ENCODE peak calls at places on chromosomes 13 and 19, in five cellular contexts. One of them, this sample, is unnamed.

GRCh38 chr13:47555235-47555634 is 445.8 kb downstream of the SUCLA2 start:
- DNase-seq in HFF-Myc: no peak
- DNase-seq in osteoblast: no peak
- DNase-seq in osteocyte: no peak
- DNase-seq in D721Med: no peak
- DNase-seq in this sample: no peak

GRCh38 chr13:111877906-111878305 is 189.0 kb upstream of the SOX1 start:
- DNase-seq in HFF-Myc: no peak
- DNase-seq in D721Med: no peak
- DNase-seq in osteocyte: no peak
- DNase-seq in osteoblast: no peak
- DNase-seq in this sample: no peak

GRCh38 chr19:48452656-48453480 is 2.5 kb upstream of the KCNJ14 start:
- DNase-seq in osteocyte: no peak
- DNase-seq in HFF-Myc: no peak
- DNase-seq in osteoblast: peak; percentile 64
- DNase-seq in D721Med: no peak
- DNase-seq in this sample: no peak

GRCh38 chr19:46603195-46603637 is 2.1 kb downstream of the CALM3 start:
- DNase-seq in osteoblast: peak; percentile 68
- DNase-seq in D721Med: no peak
- DNase-seq in osteocyte: no peak
- DNase-seq in HFF-Myc: no peak
- DNase-seq in this sample: no peak

GRCh38 chr19:3368848-3369336 is 2.5 kb downstream of the NFIC start:
- DNase-seq in osteocyte: no peak
- DNase-seq in D721Med: no peak
- DNase-seq in osteoblast: peak; percentile 86
- DNase-seq in HFF-Myc: no peak
- DNase-seq in this sample: no peak

GRCh38 chr13:42906257-42906656 is 85.8 kb downstream of the EPSTI1 start:
- DNase-seq in HFF-Myc: no peak
- DNase-seq in osteoblast: no peak
- DNase-seq in D721Med: no peak
- DNase-seq in osteocyte: no peak
- DNase-seq in this sample: no peak

GRCh38 chr13:87661471-87661870 is 9.7 kb upstream of the SLITRK5 start:
- DNase-seq in D721Med: no peak
- DNase-seq in HFF-Myc: no peak
- DNase-seq in osteocyte: no peak
- DNase-seq in osteoblast: no peak
- DNase-seq in this sample: no peak

GRCh38 chr13:112348642-112349345 is 27.4 kb upstream of the SPACA7 start:
- DNase-seq in osteoblast: no peak
- DNase-seq in D721Med: no peak
- DNase-seq in osteocyte: peak; percentile 79
- DNase-seq in HFF-Myc: no peak
- DNase-seq in this sample: no peak

GRCh38 chr13:73428706-73429105 is 369.9 kb downstream of the KLF5 start:
- DNase-seq in D721Med: no peak
- DNase-seq in osteoblast: no peak
- DNase-seq in HFF-Myc: no peak
- DNase-seq in osteocyte: no peak
- DNase-seq in this sample: no peak
- TF ChIP-seq CTCF in D721Med: no peak
- TF ChIP-seq CTCF in osteoblast: no peak
- TF ChIP-seq CTCF in HFF-Myc: no peak
- TF ChIP-seq CTCF in osteocyte: no peak
- TF ChIP-seq CTCF in this sample: no peak

GRCh38 chr13:27375686-27376326 is 48.6 kb upstream of the GTF3A start:
- DNase-seq in osteocyte: no peak
- DNase-seq in osteoblast: peak; percentile 85
- DNase-seq in D721Med: peak; percentile 42
- DNase-seq in HFF-Myc: peak; percentile 50
- DNase-seq in this sample: no peak

GRCh38 chr13:27379126-27379525 is 45.3 kb upstream of the GTF3A start:
- DNase-seq in D721Med: no peak
- DNase-seq in HFF-Myc: no peak
- DNase-seq in osteocyte: no peak
- DNase-seq in osteoblast: no peak
- DNase-seq in this sample: no peak

GRCh38 chr13:27381601-27382000 is 42.8 kb upstream of the GTF3A start:
- DNase-seq in D721Med: no peak
- DNase-seq in osteocyte: no peak
- DNase-seq in osteoblast: no peak
- DNase-seq in HFF-Myc: no peak
- DNase-seq in this sample: no peak

GRCh38 chr13:27383104-27383921 is 41.1 kb upstream of the GTF3A start:
- DNase-seq in HFF-Myc: no peak
- DNase-seq in osteocyte: no peak
- DNase-seq in D721Med: no peak
- DNase-seq in osteoblast: no peak
- DNase-seq in this sample: no peak

DNA sequence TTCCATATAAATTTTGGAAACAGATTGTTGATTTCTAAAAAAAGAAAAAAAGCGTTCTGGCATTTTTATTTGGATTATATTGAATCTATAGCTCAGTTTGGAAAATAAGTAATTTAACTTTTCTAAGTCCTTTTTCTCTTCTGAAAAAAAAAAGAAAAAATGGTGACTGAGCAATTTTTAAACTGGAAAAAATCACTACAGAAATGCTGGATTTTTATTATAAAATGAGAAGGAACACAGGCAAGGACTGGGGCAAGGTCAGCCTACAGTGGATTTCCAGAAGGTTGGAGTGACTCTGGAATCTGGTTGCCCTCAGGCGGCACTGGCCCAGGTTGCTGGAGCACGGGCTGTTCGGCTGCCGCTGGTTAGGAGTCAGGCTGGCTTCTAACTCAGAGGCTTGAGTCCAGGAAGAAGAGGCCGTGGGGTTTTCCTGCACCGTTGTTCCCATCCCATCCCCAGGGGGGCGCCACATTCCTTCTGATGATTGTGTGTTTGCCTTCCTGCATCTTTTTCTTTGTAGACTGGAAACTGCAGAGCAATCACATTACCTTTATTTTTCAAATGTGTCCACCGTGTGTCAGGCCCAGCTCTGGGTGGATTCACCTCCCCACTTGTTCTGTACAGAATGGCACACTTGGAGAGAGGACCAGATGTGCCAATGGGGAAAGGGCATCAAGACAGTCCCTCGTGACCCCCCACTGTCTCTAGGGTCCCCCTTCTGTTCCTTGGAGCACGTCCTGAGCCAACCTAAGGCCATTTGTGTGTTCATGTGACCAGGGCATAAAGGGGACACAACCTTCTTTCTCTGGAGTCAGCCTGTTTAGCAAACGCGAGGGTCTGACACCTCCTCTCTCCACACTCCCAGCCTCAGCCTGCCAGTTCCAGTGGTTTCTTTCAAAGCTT is 44.5 kb upstream of the GTF3A start:
- DNase-seq in osteoblast: peak; percentile 86
- DNase-seq in HFF-Myc: no peak
- DNase-seq in D721Med: peak; percentile 48
- DNase-seq in osteocyte: no peak
- DNase-seq in this sample: no peak
- TF ChIP-seq CTCF in osteoblast: peak; percentile 75
- TF ChIP-seq CTCF in HFF-Myc: peak; percentile 69
- TF ChIP-seq CTCF in D721Med: peak; percentile 41
- TF ChIP-seq CTCF in osteocyte: peak; percentile 59
- TF ChIP-seq CTCF in this sample: peak; percentile 56

GRCh38 chr19:8069116-8069973 is 16.8 kb downstream of the CCL25 start:
- DNase-seq in D721Med: no peak
- DNase-seq in osteoblast: peak; percentile 36
- DNase-seq in osteocyte: no peak
- DNase-seq in HFF-Myc: peak; percentile 7
- DNase-seq in this sample: no peak
- TF ChIP-seq CTCF in D721Med: peak; percentile 30
- TF ChIP-seq CTCF in osteoblast: peak; percentile 30
- TF ChIP-seq CTCF in osteocyte: peak; percentile 49
- TF ChIP-seq CTCF in HFF-Myc: peak; percentile 80
- TF ChIP-seq CTCF in this sample: peak; percentile 35

DNA sequence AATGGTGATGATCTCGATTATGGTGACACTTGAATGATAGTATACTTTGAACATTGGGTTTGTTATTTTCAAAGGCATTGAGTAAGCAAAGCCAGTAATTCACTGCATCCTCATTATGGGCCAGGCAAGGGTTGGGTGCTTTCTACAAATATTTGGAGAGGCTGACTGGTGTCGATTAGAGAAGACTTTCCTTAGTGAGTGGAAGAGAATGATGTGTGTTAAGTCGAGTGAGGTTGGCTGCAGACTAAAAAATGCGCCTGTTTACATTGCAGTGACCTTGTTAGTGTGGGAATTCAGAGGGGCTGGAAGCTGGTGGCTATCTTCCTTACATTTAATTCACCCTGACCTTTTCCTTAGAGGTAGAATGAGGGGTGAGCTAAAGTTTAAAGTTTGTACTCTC is 22.4 kb upstream of the RNF113B start:
- DNase-seq in D721Med: no peak
- DNase-seq in HFF-Myc: no peak
- DNase-seq in osteoblast: peak; percentile 69
- DNase-seq in osteocyte: no peak
- DNase-seq in this sample: no peak
- TF ChIP-seq CTCF in D721Med: no peak
- TF ChIP-seq CTCF in HFF-Myc: no peak
- TF ChIP-seq CTCF in osteoblast: no peak
- TF ChIP-seq CTCF in osteocyte: no peak
- TF ChIP-seq CTCF in this sample: no peak

DNA sequence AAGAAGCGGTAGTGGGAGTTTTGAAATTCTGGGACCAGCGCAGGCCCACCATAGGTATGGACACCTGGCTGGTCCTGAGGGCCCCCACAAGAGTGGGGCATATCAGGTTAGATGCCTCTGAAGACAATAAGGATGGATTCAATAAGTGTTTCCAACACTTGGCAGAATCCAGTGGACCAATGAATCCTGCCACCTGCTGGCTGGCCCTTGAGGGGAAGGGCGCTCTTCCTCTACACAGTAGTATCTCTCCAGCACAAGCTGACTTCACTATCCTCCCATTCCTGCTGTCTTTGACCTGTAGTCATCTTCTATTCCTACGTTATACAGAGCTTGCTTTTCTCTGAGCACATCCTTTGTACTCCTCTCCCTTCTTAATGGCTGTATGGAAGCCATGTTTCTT is 199.7 kb upstream of the TSHZ3 start:
- DNase-seq in osteoblast: no peak
- DNase-seq in D721Med: no peak
- DNase-seq in HFF-Myc: no peak
- DNase-seq in osteocyte: no peak
- DNase-seq in this sample: peak; percentile 19
- TF ChIP-seq CTCF in osteoblast: peak; percentile 61
- TF ChIP-seq CTCF in D721Med: peak; percentile 30
- TF ChIP-seq CTCF in HFF-Myc: peak; percentile 23
- TF ChIP-seq CTCF in osteocyte: peak; percentile 38
- TF ChIP-seq CTCF in this sample: peak; percentile 79

GRCh38 chr19:13526552-13526951 is 20.3 kb upstream of the CACNA1A start:
- DNase-seq in osteoblast: no peak
- DNase-seq in HFF-Myc: peak; percentile 15
- DNase-seq in osteocyte: no peak
- DNase-seq in D721Med: no peak
- DNase-seq in this sample: no peak
- TF ChIP-seq CTCF in osteoblast: peak; percentile 49
- TF ChIP-seq CTCF in HFF-Myc: peak; percentile 49
- TF ChIP-seq CTCF in osteocyte: peak; percentile 20
- TF ChIP-seq CTCF in D721Med: peak; percentile 22
- TF ChIP-seq CTCF in this sample: peak; percentile 18